ENCODE peak calls at places on chromosomes 13 and 19, in ten cellular contexts. I, S, Z, M, R, V, E, H, A and L are unnamed samples.

GRCh38 chr13:96444676-96445075 is 354.8 kb downstream of the HS6ST3 start:
- DNase-seq in I (no peak), S (no peak), Z (no peak), M (no peak), R (no peak), V (no peak), E (no peak), H (no peak), A (no peak), L (no peak)

GRCh38 chr13:77918391-77919261 is at the start of gene EDNRB:
- DNase-seq in I (peak; percentile 43), S (no peak), Z (peak; percentile 55), M (no peak), R (peak; percentile 71), V (peak; percentile 20), E (peak; percentile 59), H (no peak), A (peak; percentile 28), L (no peak)

GRCh38 chr19:33616346-33616745 is 5.4 kb upstream of the CHST8 start:
- DNase-seq in I (no peak), S (no peak), Z (no peak), M (no peak), R (no peak), V (no peak), E (no peak), H (no peak), A (no peak), L (no peak)

GRCh38 chr19:5340637-5341447 is at the start of gene PTPRS:
- DNase-seq in I (peak; percentile 79), S (peak; percentile 85), Z (peak; percentile 76), M (peak; percentile 32), R (peak; percentile 88), V (peak; percentile 64), E (peak; percentile 79), H (peak; percentile 32), A (peak; percentile 94), L (peak; percentile 73)

GRCh38 chr19:58474291-58474996 is 1.7 kb upstream of the ZNF446 start:
- DNase-seq in I (peak; percentile 47), S (no peak), Z (no peak), M (no peak), R (no peak), V (peak; percentile 76), E (no peak), H (no peak), A (peak; percentile 69), L (peak; percentile 71)

GRCh38 chr19:55336101-55336500 is 3.6 kb upstream of the KMT5C start:
- DNase-seq in I (no peak), S (no peak), Z (no peak), M (no peak), R (no peak), V (no peak), E (no peak), H (no peak), A (peak; percentile 64), L (peak; percentile 25)

GRCh38 chr13:51838235-51838846 is 6.6 kb downstream of the TMEM272 start:
- DNase-seq in I (peak; percentile 39), S (no peak), Z (no peak), M (no peak), R (no peak), V (peak; percentile 71), E (no peak), H (no peak), A (peak; percentile 67), L (peak; percentile 47)

GRCh38 chr13:46896346-46897138 is at the start of gene HTR2A:
- DNase-seq in I (peak; percentile 65), S (no peak), Z (no peak), M (no peak), R (peak; percentile 66), V (peak; percentile 19), E (peak; percentile 23), H (no peak), A (peak; percentile 68), L (no peak)

GRCh38 chr13:112994084-112994780 is 25.2 kb downstream of the MCF2L start:
- DNase-seq in I (no peak), S (no peak), Z (no peak), M (no peak), R (no peak), V (no peak), E (no peak), H (no peak), A (no peak), L (no peak)

GRCh38 chr13:32728327-32728726 is 142.1 kb downstream of the PDS5B start:
- DNase-seq in I (no peak), S (no peak), Z (no peak), M (no peak), R (no peak), V (no peak), E (no peak), H (no peak), A (no peak), L (no peak)

GRCh38 chr19:2478756-2479555 is 3.0 kb downstream of the GADD45B start:
- DNase-seq in I (peak; percentile 84), S (no peak), Z (peak; percentile 88), M (no peak), R (peak; percentile 95), V (peak; percentile 62), E (peak; percentile 84), H (no peak), A (peak; percentile 87), L (peak; percentile 68)

GRCh38 chr19:41999071-41999877 is 5.2 kb upstream of the ATP1A3 start:
- DNase-seq in I (no peak), S (no peak), Z (no peak), M (no peak), R (no peak), V (no peak), E (no peak), H (no peak), A (no peak), L (no peak)

GRCh38 chr13:25179011-25179410 is 6.9 kb upstream of the AMER2 start:
- DNase-seq in I (no peak), S (no peak), Z (no peak), M (no peak), R (no peak), V (no peak), E (no peak), H (no peak), A (no peak), L (no peak)

GRCh38 chr13:101708115-101708514 is 255.6 kb downstream of the ITGBL1 start:
- DNase-seq in I (no peak), S (no peak), Z (no peak), M (no peak), R (no peak), V (no peak), E (no peak), H (no peak), A (no peak), L (no peak)

GRCh38 chr19:23440791-23441190 is 45.5 kb upstream of the ZNF91 start:
- DNase-seq in I (no peak), S (no peak), Z (no peak), M (no peak), R (no peak), V (no peak), E (no peak), H (no peak), A (no peak), L (no peak)

GRCh38 chr13:59157181-59157580 is 1006.5 kb downstream of the DIAPH3 start:
- DNase-seq in I (no peak), S (no peak), Z (no peak), M (no peak), R (no peak), V (no peak), E (no peak), H (no peak), A (no peak), L (no peak)

GRCh38 chr13:21208755-21209154 is 32.3 kb downstream of the MRPL57 start:
- DNase-seq in I (no peak), S (no peak), Z (no peak), M (no peak), R (no peak), V (no peak), E (no peak), H (no peak), A (no peak), L (no peak)

GRCh38 chr13:21216332-21216731 is 39.9 kb downstream of the MRPL57 start:
- DNase-seq in I (no peak), S (no peak), Z (no peak), M (no peak), R (no peak), V (no peak), E (no peak), H (no peak), A (peak; percentile 8), L (no peak)

GRCh38 chr13:21212138-21212775 is 35.8 kb downstream of the MRPL57 start:
- DNase-seq in I (no peak), S (no peak), Z (no peak), M (no peak), R (no peak), V (no peak), E (no peak), H (no peak), A (no peak), L (no peak)
- TF ChIP-seq CTCF in I (no peak), S (no peak), Z (no peak), M (no peak), R (no peak), V (no peak), E (no peak), H (no peak), A (no peak), L (no peak)

GRCh38 chr13:110957181-110957884 is 42.5 kb upstream of the ANKRD10 start:
- DNase-seq in I (peak; percentile 20), S (no peak), Z (no peak), M (peak; percentile 69), R (no peak), V (no peak), E (no peak), H (no peak), A (peak; percentile 19), L (peak; percentile 29)
- TF ChIP-seq CTCF in I (peak; percentile 38), S (peak; percentile 28), Z (no peak), M (no peak), R (no peak), V (peak; percentile 49), E (peak; percentile 17), H (peak; percentile 7), A (no peak), L (peak; percentile 66)

DNA sequence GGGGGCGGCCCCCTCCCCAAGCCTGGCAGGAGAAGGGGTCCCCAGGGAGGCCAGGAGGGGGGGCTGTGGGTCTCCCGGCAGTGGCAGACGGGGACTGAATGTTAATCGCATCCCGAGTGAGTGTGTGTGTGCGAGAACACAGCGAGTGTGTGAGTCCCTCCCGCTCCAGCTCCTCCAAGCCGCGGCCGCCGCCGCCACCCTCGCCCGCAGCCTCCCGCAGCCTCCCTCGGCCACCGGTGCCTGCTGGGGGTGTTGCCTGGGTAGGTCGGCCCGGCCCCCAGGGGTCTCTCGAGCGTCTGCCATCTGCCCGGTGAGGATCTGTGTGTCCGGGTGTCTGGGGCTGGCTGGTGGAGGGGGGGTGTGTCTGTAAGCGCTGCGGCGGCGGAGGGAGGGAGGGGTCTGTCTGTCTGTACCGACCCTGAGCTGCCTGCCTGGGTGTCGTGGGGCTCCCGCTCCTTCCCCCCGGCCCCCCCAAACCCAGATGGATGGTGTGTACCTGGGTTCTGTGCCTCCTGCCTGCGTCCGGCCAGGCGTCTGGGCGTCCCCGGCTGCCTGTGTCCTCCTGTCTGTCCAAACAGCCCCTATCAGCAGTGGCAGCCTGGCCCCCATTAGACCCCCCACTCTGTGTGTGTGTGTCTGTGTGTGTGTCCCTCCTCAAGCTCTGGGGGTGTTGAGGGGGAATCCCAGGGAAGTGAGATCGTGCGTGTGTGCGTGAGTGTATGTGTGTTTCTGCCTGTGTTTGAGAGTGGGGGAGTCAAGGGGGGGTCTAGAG is at the start of gene GRIN2D:
- DNase-seq in I (peak; percentile 24), S (no peak), Z (no peak), M (no peak), R (peak; percentile 71), V (no peak), E (no peak), H (no peak), A (peak; percentile 63), L (peak; percentile 20)
- TF ChIP-seq CTCF in I (no peak), S (no peak), Z (no peak), M (no peak), R (no peak), V (peak; percentile 7), E (no peak), H (peak; percentile 0), A (no peak), L (no peak)

GRCh38 chr19:40089462-40089861 is 1.3 kb downstream of the ZNF780A start:
- DNase-seq in I (peak; percentile 24), S (no peak), Z (no peak), M (no peak), R (no peak), V (peak; percentile 6), E (no peak), H (peak; percentile 38), A (peak; percentile 7), L (no peak)
- TF ChIP-seq CTCF in I (no peak), S (no peak), Z (no peak), M (no peak), R (no peak), V (no peak), E (no peak), H (no peak), A (no peak), L (no peak)